ENCODE peak calls at places on chromosomes 7 and 10, in four cellular contexts. T is WTC11, A is A549, W is K562. B is an unnamed sample.

GRCh38 chr10:16943301-16944080 is 126.3 kb upstream of the RSU1 start:
- DNase-seq in T (no peak), A (no peak), W (no peak), B (no peak)

GRCh38 chr7:23369695-23370404 is 70.7 kb downstream of the MALSU1 start:
- DNase-seq in T (no peak), A (no peak), W (peak), B (no peak)

GRCh38 chr10:7634142-7634894 is 32.4 kb downstream of the ITIH5 start:
- DNase-seq in T (no peak), A (no peak), W (no peak), B (no peak)

GRCh38 chr7:10875081-10875480 is 98.6 kb upstream of the PHF14 start:
- DNase-seq in T (no peak), A (no peak), W (no peak), B (no peak)

GRCh38 chr7:100213672-100214071 is 6.1 kb upstream of the PVRIG start:
- DNase-seq in T (no peak), A (no peak), W (no peak), B (no peak)

GRCh38 chr7:33733865-33734650 is 171.3 kb upstream of the BMPER start:
- DNase-seq in T (no peak), A (no peak), W (no peak), B (no peak)

GRCh38 chr10:95963992-95964391 is 56.2 kb downstream of the CC2D2B start:
- DNase-seq in T (no peak), A (no peak), W (no peak), B (no peak)

GRCh38 chr10:68073631-68074403 is 1.3 kb downstream of the HERC4 start:
- DNase-seq in T (no peak), A (no peak), W (peak), B (no peak)

GRCh38 chr10:104835422-104835821 is 194.3 kb downstream of the SORCS3 start:
- DNase-seq in T (no peak), A (no peak), W (no peak), B (no peak)

GRCh38 chr7:75892634-75893272 is 13.9 kb downstream of the RHBDD2 start:
- DNase-seq in T (no peak), A (no peak), W (peak), B (no peak)

GRCh38 chr7:140609646-140610045 is 31.0 kb downstream of the DENND2A start:
- DNase-seq in T (no peak), A (no peak), W (no peak), B (no peak)

GRCh38 chr7:151895695-151896485 is 19.0 kb upstream of the PRKAG2 start:
- DNase-seq in T (no peak), A (no peak), W (no peak), B (no peak)

GRCh38 chr7:1348836-1349335 is 110.4 kb downstream of the MICALL2 start:
- DNase-seq in T (no peak), A (no peak), W (no peak), B (no peak)

GRCh38 chr7:84529480-84530205 is 335.1 kb upstream of the SEMA3A start:
- DNase-seq in T (no peak), A (peak), W (no peak), B (no peak)

GRCh38 chr7:143130541-143130940 is 1.3 kb upstream of the PIP start:
- DNase-seq in T (no peak), A (no peak), W (no peak), B (no peak)

GRCh38 chr10:15345450-15345849 is 25.6 kb downstream of the FAM171A1 start:
- DNase-seq in T (no peak), A (no peak), W (no peak), B (no peak)

GRCh38 chr7:15853832-15854470 is 167.5 kb upstream of the MEOX2 start:
- DNase-seq in T (no peak), A (no peak), W (no peak), B (no peak)

GRCh38 chr10:63465293-63466167 is at the start of gene JMJD1C:
- DNase-seq in T (peak), A (peak), W (peak), B (peak)

GRCh38 chr7:65307651-65308299 is 65.9 kb upstream of the ZNF92 start:
- DNase-seq in T (peak), A (peak), W (peak), B (peak)

GRCh38 chr7:1758417-1758858 is 88.4 kb downstream of the ELFN1 start:
- DNase-seq in T (peak), A (peak), W (peak), B (peak)

GRCh38 chr7:1223196-1224092 is 9.2 kb upstream of the UNCX start:
- DNase-seq in T (peak), A (no peak), W (peak), B (peak)

GRCh38 chr10:116287906-116288501 is 15.0 kb upstream of the GFRA1 start:
- DNase-seq in T (peak), A (peak), W (peak), B (peak)

GRCh38 chr10:27607591-27607990 is 103.5 kb downstream of the RAB18 start:
- DNase-seq in T (no peak), A (no peak), W (no peak), B (no peak)

GRCh38 chr10:15091418-15091817 is 2.8 kb upstream of the ACBD7 start:
- DNase-seq in T (no peak), A (no peak), W (no peak), B (no peak)

GRCh38 chr7:158316466-158317031 is 271.1 kb downstream of the PTPRN2 start:
- DNase-seq in T (no peak), A (no peak), W (no peak), B (no peak)

GRCh38 chr10:125149278-125150047 is 10.9 kb downstream of the CTBP2 start:
- DNase-seq in T (no peak), A (peak), W (peak), B (no peak)

GRCh38 chr10:128539784-128540759 is 413.8 kb upstream of the MKI67 start:
- DNase-seq in T (peak), A (no peak), W (no peak), B (no peak)

GRCh38 chr10:21649441-21649872 is 115.4 kb downstream of the MLLT10 start:
- DNase-seq in T (no peak), A (no peak), W (no peak), B (no peak)

GRCh38 chr10:48606530-48607355 is 1.9 kb upstream of the ARHGAP22 start:
- DNase-seq in T (no peak), A (no peak), W (no peak), B (no peak)

GRCh38 chr7:25408861-25409260 is 180.6 kb upstream of the NPVF start:
- DNase-seq in T (no peak), A (no peak), W (no peak), B (no peak)

GRCh38 chr10:126734957-126735356 is 64.5 kb upstream of the C10orf90 start:
- DNase-seq in T (no peak), A (no peak), W (no peak), B (peak)

GRCh38 chr10:79137404-79137803 is 68.6 kb downstream of the ZMIZ1 start:
- DNase-seq in T (no peak), A (no peak), W (no peak), B (no peak)

GRCh38 chr7:55199418-55199817 is 165.7 kb upstream of the LANCL2 start:
- DNase-seq in T (no peak), A (no peak), W (no peak), B (no peak)

GRCh38 chr10:119521443-119522204 is 20.9 kb downstream of the RGS10 start:
- DNase-seq in T (no peak), A (peak), W (no peak), B (peak)

GRCh38 chr10:8778713-8779112 is 724.2 kb downstream of the GATA3 start:
- DNase-seq in T (no peak), A (no peak), W (no peak), B (no peak)

DNA sequence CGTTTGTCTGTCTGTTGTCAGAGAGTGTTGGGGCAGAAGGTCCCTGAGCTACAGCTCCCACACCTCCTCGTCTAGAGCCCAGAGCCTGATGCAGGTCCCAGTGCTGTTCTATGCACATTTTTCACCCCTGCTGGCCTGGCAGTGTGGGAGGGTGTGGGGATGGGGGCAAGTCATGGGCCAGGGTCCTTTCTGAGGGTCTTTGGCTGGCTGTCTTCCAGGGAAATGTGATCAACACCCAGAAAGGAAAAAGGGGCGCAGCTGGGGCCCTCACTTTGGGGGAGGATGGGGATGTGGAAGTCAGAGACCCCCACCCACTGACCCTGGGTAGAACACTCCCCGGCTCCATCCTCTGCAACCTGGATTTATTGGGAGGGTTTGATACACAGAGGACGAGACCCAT is 50.0 kb upstream of the ZNF716 start:
- DNase-seq in T (no peak), A (no peak), W (no peak), B (no peak)
- TF ChIP-seq NR3C1 in T (no peak), A (no peak), W (no peak), B (no peak)

GRCh38 chr10:129761573-129761972 is 202.5 kb downstream of the EBF3 start:
- DNase-seq in T (no peak), A (no peak), W (no peak), B (no peak)

GRCh38 chr10:129760003-129760315 is 204.1 kb downstream of the EBF3 start:
- DNase-seq in T (no peak), A (no peak), W (no peak), B (no peak)

GRCh38 chr10:129760416-129760815 is 203.7 kb downstream of the EBF3 start:
- DNase-seq in T (no peak), A (no peak), W (no peak), B (no peak)

GRCh38 chr10:129761981-129762956 is 201.8 kb downstream of the EBF3 start:
- DNase-seq in T (no peak), A (no peak), W (no peak), B (no peak)

DNA sequence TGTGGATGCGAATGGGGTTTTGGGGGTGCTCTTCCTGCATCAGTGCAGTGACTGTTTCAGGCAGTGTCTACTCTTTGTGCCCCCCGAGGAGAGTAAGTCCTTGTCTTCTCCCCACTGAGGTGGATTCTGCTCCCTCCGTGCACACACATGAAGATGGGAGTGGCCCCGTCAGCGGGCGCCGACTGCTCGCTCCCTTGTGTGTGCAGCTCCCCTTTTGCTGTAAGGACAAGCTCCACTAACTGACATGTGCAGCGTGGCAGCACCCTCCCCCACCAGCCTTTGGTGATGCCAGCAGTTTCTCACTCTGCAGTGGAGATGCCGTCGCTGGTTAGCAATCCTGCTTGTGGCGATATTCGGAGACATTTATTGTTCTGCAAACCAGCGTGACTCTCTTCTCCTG is 202.9 kb downstream of the EBF3 start:
- DNase-seq in T (no peak), A (no peak), W (no peak), B (no peak)
- TF ChIP-seq NR3C1 in T (no peak), A (no peak), W (no peak), B (no peak)

DNA sequence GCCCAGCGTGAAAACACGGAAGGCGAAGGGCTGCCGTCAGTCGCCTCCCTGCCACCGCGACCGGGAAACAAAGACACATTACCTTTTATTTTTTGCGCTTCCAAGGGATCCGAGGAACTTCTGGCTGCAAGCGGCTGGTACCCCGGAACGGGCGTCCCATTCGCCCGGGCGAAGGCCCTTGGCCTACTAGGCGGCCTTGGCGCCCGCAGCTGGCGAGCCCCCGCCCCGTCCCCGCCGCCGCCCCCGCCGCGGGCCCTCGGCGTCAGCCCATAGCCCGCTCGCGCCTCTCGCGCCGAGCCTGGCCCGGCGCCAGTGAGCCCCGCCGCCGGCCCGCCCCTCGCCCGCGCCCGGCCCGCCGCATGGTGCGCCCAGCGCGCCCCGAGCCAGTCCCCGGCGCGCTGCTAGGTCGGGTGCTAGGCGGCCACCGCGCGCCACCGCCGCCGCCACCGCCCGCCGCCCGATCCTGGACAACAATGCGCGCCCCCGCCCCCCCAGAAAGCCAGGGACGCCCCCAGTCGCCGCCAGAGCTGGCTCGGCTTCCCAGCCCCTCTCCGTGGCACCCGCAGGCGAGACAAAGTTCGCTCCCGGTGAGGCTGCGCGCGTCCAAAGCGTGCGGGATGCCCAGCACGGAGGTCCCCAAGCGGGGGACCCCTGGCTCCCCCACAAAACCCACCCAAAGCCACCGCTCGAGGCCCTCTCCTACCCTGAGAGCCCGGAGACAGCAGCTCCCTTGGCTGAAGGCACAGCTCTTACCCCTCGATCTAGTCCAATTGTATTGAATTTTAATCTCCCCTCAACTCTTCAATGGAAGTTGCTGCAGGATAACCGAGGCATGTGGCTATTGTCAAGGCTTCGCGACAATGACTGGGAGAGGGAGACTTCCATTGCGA is 305.0 kb downstream of the PRPF18 start:
- DNase-seq in T (peak), A (no peak), W (no peak), B (no peak)
- TF ChIP-seq NR3C1 in T (no peak), A (no peak), W (no peak), B (no peak)

GRCh38 chr7:17109017-17109416 is 189.4 kb upstream of the AHR start:
- DNase-seq in T (no peak), A (no peak), W (no peak), B (no peak)

GRCh38 chr7:17108049-17108584 is 190.3 kb upstream of the AHR start:
- DNase-seq in T (no peak), A (no peak), W (no peak), B (no peak)

GRCh38 chr7:17103170-17103569 is 195.3 kb upstream of the AHR start:
- DNase-seq in T (no peak), A (no peak), W (no peak), B (no peak)

GRCh38 chr7:17103984-17104383 is 194.5 kb upstream of the AHR start:
- DNase-seq in T (no peak), A (no peak), W (no peak), B (no peak)

DNA sequence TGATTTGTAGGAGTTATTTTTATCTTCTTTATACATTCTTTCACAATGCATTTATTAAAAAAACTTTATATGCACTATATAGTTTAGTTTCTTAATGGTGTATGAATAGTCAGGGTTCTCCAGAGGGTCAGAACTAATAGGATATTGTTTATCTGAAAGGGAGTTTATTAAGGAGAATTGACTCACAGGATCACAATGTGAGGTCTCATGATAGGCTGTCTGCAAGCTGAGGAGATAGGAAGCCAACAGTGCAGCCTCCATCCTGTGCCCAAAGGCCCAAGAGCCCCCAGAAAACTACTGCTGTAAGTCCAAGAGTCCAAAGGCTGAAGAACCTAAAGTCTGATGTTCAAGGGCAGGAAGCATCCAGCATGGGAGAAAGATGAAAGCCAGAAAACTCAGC is 192.8 kb upstream of the AHR start:
- DNase-seq in T (no peak), A (no peak), W (no peak), B (no peak)
- TF ChIP-seq NR3C1 in T (no peak), A (no peak), W (no peak), B (no peak)

B was measured in HepG2.